ENCODE peak calls at places on chromosome 20, in six cellular contexts. C, K, F, M, P and H are unnamed samples.

GRCh38 chr20:59993736-59994484 is 35.7 kb downstream of the CDH26 start:
- DNase-seq in C (no peak), K (no peak), F (no peak), M (no peak), P (no peak), H (no peak)

GRCh38 chr20:34549291-34549928 is 9.1 kb upstream of the MAP1LC3A start:
- DNase-seq in C (peak), K (no peak), F (no peak), M (no peak), P (no peak), H (no peak)

GRCh38 chr20:39946053-39946810 is 742.8 kb downstream of the MAFB start:
- DNase-seq in C (no peak), K (no peak), F (no peak), M (no peak), P (no peak), H (no peak)

GRCh38 chr20:52824494-52825216 is 147.5 kb upstream of the TSHZ2 start:
- DNase-seq in C (no peak), K (no peak), F (no peak), M (no peak), P (no peak), H (no peak)

GRCh38 chr20:22583773-22584629 is at the start of gene FOXA2:
- DNase-seq in C (peak), K (no peak), F (no peak), M (no peak), P (peak), H (peak)

GRCh38 chr20:19913927-19914614 is 103.1 kb upstream of the NAA20 start:
- DNase-seq in C (no peak), K (no peak), F (no peak), M (no peak), P (no peak), H (peak)

GRCh38 chr20:39269031-39269461 is 306.9 kb downstream of the DHX35 start:
- DNase-seq in C (peak), K (no peak), F (no peak), M (peak), P (peak), H (peak)

GRCh38 chr20:53579581-53580375 is 13.9 kb downstream of the ZNF217 start:
- DNase-seq in C (peak), K (peak), F (no peak), M (peak), P (no peak), H (no peak)

GRCh38 chr20:34099675-34100074 is 12.4 kb downstream of the EIF2S2 start:
- DNase-seq in C (no peak), K (no peak), F (no peak), M (no peak), P (no peak), H (no peak)

GRCh38 chr20:60254901-60255411 is 296.7 kb downstream of the CDH26 start:
- DNase-seq in C (no peak), K (no peak), F (no peak), M (peak), P (peak), H (no peak)